ENCODE peak calls at places on chromosomes 7 and 10, in six cellular contexts. One of them, this sample, is unnamed.

GRCh38 chr7:81075150-81075549 is 156.3 kb upstream of the SEMA3C start:
- DNase-seq in nephron progenitor cell: no peak
- DNase-seq in GF-D8: no peak
- DNase-seq in LNCaP clone FGC: no peak
- DNase-seq in neuronal stem cell: no peak
- DNase-seq in endothelial cell: no peak
- DNase-seq in this sample: no peak

GRCh38 chr10:6711286-6711817 is 131.3 kb upstream of the PRKCQ start:
- DNase-seq in nephron progenitor cell: no peak
- DNase-seq in GF-D8: no peak
- DNase-seq in LNCaP clone FGC: no peak
- DNase-seq in neuronal stem cell: no peak
- DNase-seq in endothelial cell: no peak
- DNase-seq in this sample: no peak

GRCh38 chr7:96282835-96283234 is 39.1 kb downstream of the SLC25A13 start:
- DNase-seq in nephron progenitor cell: no peak
- DNase-seq in GF-D8: no peak
- DNase-seq in LNCaP clone FGC: no peak
- DNase-seq in neuronal stem cell: no peak
- DNase-seq in endothelial cell: no peak
- DNase-seq in this sample: no peak

GRCh38 chr10:70255329-70256299 is 22.4 kb upstream of the PPA1 start:
- DNase-seq in nephron progenitor cell: no peak
- DNase-seq in GF-D8: no peak
- DNase-seq in LNCaP clone FGC: no peak
- DNase-seq in neuronal stem cell: no peak
- DNase-seq in endothelial cell: no peak
- DNase-seq in this sample: no peak

GRCh38 chr7:110801502-110801901 is 289.4 kb upstream of the LRRN3 start:
- DNase-seq in nephron progenitor cell: no peak
- DNase-seq in GF-D8: no peak
- DNase-seq in LNCaP clone FGC: no peak
- DNase-seq in neuronal stem cell: no peak
- DNase-seq in endothelial cell: no peak
- DNase-seq in this sample: no peak

GRCh38 chr10:125159486-125159931 is 854 bp downstream of the CTBP2 start:
- DNase-seq in nephron progenitor cell: peak; percentile 44
- DNase-seq in GF-D8: no peak
- DNase-seq in LNCaP clone FGC: no peak
- DNase-seq in neuronal stem cell: no peak
- DNase-seq in endothelial cell: peak; percentile 24
- DNase-seq in this sample: no peak

GRCh38 chr10:132527338-132528063 is 10.1 kb upstream of the INPP5A start:
- DNase-seq in nephron progenitor cell: no peak
- DNase-seq in GF-D8: no peak
- DNase-seq in LNCaP clone FGC: no peak
- DNase-seq in neuronal stem cell: no peak
- DNase-seq in endothelial cell: no peak
- DNase-seq in this sample: no peak

GRCh38 chr7:2934211-2934731 is 90.2 kb upstream of the GNA12 start:
- DNase-seq in nephron progenitor cell: no peak
- DNase-seq in GF-D8: no peak
- DNase-seq in LNCaP clone FGC: no peak
- DNase-seq in neuronal stem cell: no peak
- DNase-seq in endothelial cell: no peak
- DNase-seq in this sample: no peak

GRCh38 chr10:128173383-128173782 is 47.2 kb upstream of the MKI67 start:
- DNase-seq in nephron progenitor cell: no peak
- DNase-seq in GF-D8: no peak
- DNase-seq in LNCaP clone FGC: no peak
- DNase-seq in neuronal stem cell: no peak
- DNase-seq in endothelial cell: no peak
- DNase-seq in this sample: no peak

This sample was measured in naive thymus-derived CD4-positive, alpha-beta T cell.